ENCODE peak calls at places on chromosomes 4 and X, in seven cellular contexts. I is SK-N-SH; U is CD8-positive, alpha-beta memory T cell; G is psoas muscle; T is fibroblast of lung; F is kidney; P is tibial nerve. K is an unnamed sample. For H3K9me3, the result is how much of the 10 kb centered on the place peaks cover.

GRCh38 chr4:55181606-55182005 is 56.2 kb upstream of the KDR start:
- DNase-seq in P (no peak), G (no peak), U (no peak), I (no peak), T (peak), F (no peak), K (no peak)

GRCh38 chr4:101973331-101973730 is 182.8 kb downstream of the BANK1 start:
- DNase-seq in G (no peak), I (no peak), U (no peak), T (no peak), F (no peak), P (no peak), K (no peak)

GRCh38 chrX:72666451-72666850 is 47.7 kb downstream of the PHKA1 start:
- DNase-seq in I (no peak), U (no peak), F (no peak), T (peak), P (no peak), G (no peak), K (no peak)

GRCh38 chr4:164959896-164960295 is 17.6 kb downstream of the TRIM61 start:
- DNase-seq in P (no peak), U (no peak), T (no peak), G (no peak), F (no peak), I (no peak), K (no peak)

GRCh38 chrX:17812763-17813162 is 48.3 kb downstream of the RAI2 start:
- DNase-seq in T (no peak), U (no peak), G (no peak), P (no peak), F (no peak), I (peak), K (peak)

GRCh38 chr4:7988437-7988836 is 48.8 kb upstream of the AFAP1 start:
- DNase-seq in I (no peak), G (no peak), U (no peak), F (no peak), P (no peak), T (peak), K (no peak)

GRCh38 chr4:36332023-36332781 is 50.8 kb downstream of the DTHD1 start:
- DNase-seq in P (no peak), G (no peak), T (peak), I (no peak), U (no peak), F (no peak), K (no peak)

GRCh38 chr4:20394471-20394870 is 142.8 kb downstream of the SLIT2 start:
- DNase-seq in T (no peak), F (no peak), U (no peak), G (no peak), P (no peak), I (no peak), K (no peak)

GRCh38 chrX:29858714-29859113 is 356.6 kb upstream of the MAGEB2 start:
- DNase-seq in G (no peak), P (no peak), U (no peak), F (no peak), T (peak), I (no peak), K (no peak)

GRCh38 chr4:40992472-40993298 is 221.7 kb downstream of the APBB2 start:
- DNase-seq in F (no peak), I (no peak), P (no peak), U (no peak), T (peak), G (no peak), K (no peak)

GRCh38 chrX:138885886-138886285 is 174.4 kb upstream of the FGF13 start:
- DNase-seq in I (no peak), T (peak), P (no peak), U (no peak), G (no peak), F (no peak), K (no peak)

GRCh38 chr4:94976371-94977011 is 218.7 kb downstream of the BMPR1B start:
- DNase-seq in T (peak), P (no peak), F (no peak), U (no peak), G (no peak), I (no peak), K (no peak)

GRCh38 chr4:146073517-146073916 is 102.0 kb upstream of the LSM6 start:
- DNase-seq in F (no peak), I (no peak), P (no peak), T (no peak), U (no peak), G (no peak), K (no peak)

GRCh38 chrX:141142946-141143345 is 34.0 kb downstream of the LDOC1 start:
- DNase-seq in G (no peak), P (no peak), U (no peak), I (no peak), T (no peak), F (no peak), K (no peak)

GRCh38 chr4:151324449-151325319 is 721 bp downstream of the SH3D19 start:
- DNase-seq in G (peak), I (peak), U (no peak), F (peak), P (peak), T (peak), K (peak)

GRCh38 chr4:40480291-40480690 is 145.2 kb downstream of the CHRNA9 start:
- DNase-seq in G (no peak), I (no peak), T (no peak), F (no peak), P (no peak), U (no peak), K (no peak)

GRCh38 chrX:335758-336155 is 17.2 kb upstream of the GTPBP6 start:
- DNase-seq in F (peak), I (no peak), P (no peak), U (peak), T (no peak), G (peak), K (no peak)

GRCh38 chrX:15524417-15524816 is 23.8 kb downstream of the BMX start:
- DNase-seq in G (no peak), F (no peak), T (peak), U (no peak), I (no peak), P (no peak), K (peak)

GRCh38 chr4:56197387-56197786 is 189.9 kb downstream of the AASDH start:
- DNase-seq in P (no peak), G (no peak), I (no peak), U (no peak), T (peak), F (no peak), K (peak)

GRCh38 chrX:132853040-132853439 is 105.4 kb downstream of the HS6ST2 start:
- DNase-seq in G (no peak), I (no peak), T (no peak), U (no peak), F (no peak), P (no peak), K (no peak)

GRCh38 chr4:60683953-60684352 is 516.2 kb upstream of the ADGRL3 start:
- DNase-seq in G (no peak), I (no peak), P (no peak), F (no peak), U (no peak), T (peak), K (no peak)

GRCh38 chrX:47629419-47630210 is at the start of gene CFP:
- DNase-seq in G (no peak), T (no peak), U (no peak), P (no peak), F (no peak), I (no peak), K (no peak)

GRCh38 chr4:124092101-124093057 is 620.2 kb downstream of the ANKRD50 start:
- DNase-seq in U (no peak), G (no peak), P (peak), I (no peak), F (no peak), T (no peak), K (no peak)

GRCh38 chrX:126237524-126237923 is 71.4 kb upstream of the DCAF12L2 start:
- DNase-seq in T (no peak), F (peak), U (no peak), G (no peak), I (no peak), P (no peak), K (no peak)

GRCh38 chrX:46686003-46686645 is 72.8 kb downstream of the SLC9A7 start:
- DNase-seq in F (no peak), P (peak), U (peak), T (peak), I (peak), G (no peak), K (peak)

GRCh38 chr4:128859887-128860774 is 50.6 kb downstream of the JADE1 start:
- DNase-seq in I (no peak), G (no peak), U (no peak), P (peak), T (peak), F (no peak), K (no peak)

GRCh38 chr4:72375050-72375736 is 193.8 kb downstream of the ADAMTS3 start:
- DNase-seq in P (no peak), G (no peak), F (no peak), I (no peak), U (no peak), T (peak), K (no peak)

GRCh38 chr4:145731026-145731425 is 51.1 kb downstream of the C4orf51 start:
- DNase-seq in F (no peak), I (no peak), T (peak), G (no peak), P (no peak), U (no peak), K (peak)

GRCh38 chrX:151151668-151152267 is 24.6 kb upstream of the GPR50 start:
- DNase-seq in U (no peak), P (peak), G (no peak), F (no peak), T (peak), I (peak), K (peak)

GRCh38 chrX:63434665-63435064 is 83.5 kb upstream of the SPIN4 start:
- DNase-seq in G (no peak), F (no peak), T (peak), I (no peak), U (no peak), P (no peak), K (peak)

DNA sequence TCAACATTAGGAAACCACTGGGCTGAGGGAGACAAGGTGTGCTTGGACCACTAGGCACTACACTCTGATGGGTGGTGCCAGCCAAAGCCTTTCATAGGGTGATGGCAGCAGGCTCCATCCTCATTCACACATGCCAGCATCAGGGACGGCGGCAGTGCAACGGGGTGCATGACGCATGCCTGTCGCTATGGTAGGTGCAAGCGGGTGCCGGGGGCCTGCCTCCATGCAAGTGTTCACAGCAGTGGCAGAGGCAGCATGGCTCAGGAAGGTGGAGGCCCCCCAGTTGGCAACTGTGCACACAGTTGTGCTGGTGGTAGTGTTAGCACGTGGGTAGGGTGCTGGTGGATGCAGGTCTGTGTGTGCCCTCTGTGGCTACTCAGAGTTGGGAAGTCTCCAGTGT is 184.1 kb downstream of the RELL1 start:
- DNase-seq in G (no peak), U (no peak), T (no peak), I (no peak), F (no peak), P (no peak), K (no peak)
- H3K9me3 ChIP-seq in G (under half), U (under half), T (under half), I (under half), F (under half), P (under half), K (under half)

DNA sequence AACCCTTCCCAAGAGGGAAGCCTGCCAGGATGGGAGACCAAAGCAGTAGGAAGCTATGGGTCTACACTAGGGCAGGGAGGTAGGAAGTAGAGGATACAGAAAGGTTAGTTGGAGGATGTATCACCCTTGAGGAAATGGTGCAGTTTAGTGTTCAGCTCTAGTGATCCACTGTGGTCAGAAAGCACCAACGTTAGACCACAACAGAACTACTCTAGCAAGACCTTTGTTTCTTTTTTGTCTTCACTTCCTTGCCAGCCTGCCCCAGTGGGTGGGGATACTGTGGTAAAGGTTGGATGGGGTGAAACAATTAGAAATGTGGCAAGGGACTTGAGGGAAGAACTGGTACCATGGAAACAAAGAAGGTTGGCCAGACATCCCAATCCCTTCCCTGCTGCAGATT is 83.3 kb downstream of the DDIT4L start:
- DNase-seq in I (no peak), T (no peak), P (no peak), G (no peak), F (no peak), U (peak), K (no peak)
- H3K4me3 ChIP-seq in I (no peak), T (no peak), P (no peak), G (no peak), F (no peak), U (no peak), K (no peak)

GRCh38 chrX:1451251-1451675 is 1.4 kb downstream of the ASMTL start:
- DNase-seq in I (no peak), U (peak), F (peak), G (no peak), T (no peak), P (no peak), K (no peak)
- H3K27ac ChIP-seq in I (no peak), U (no peak), F (no peak), G (no peak), T (no peak), P (no peak), K (no peak)

DNA sequence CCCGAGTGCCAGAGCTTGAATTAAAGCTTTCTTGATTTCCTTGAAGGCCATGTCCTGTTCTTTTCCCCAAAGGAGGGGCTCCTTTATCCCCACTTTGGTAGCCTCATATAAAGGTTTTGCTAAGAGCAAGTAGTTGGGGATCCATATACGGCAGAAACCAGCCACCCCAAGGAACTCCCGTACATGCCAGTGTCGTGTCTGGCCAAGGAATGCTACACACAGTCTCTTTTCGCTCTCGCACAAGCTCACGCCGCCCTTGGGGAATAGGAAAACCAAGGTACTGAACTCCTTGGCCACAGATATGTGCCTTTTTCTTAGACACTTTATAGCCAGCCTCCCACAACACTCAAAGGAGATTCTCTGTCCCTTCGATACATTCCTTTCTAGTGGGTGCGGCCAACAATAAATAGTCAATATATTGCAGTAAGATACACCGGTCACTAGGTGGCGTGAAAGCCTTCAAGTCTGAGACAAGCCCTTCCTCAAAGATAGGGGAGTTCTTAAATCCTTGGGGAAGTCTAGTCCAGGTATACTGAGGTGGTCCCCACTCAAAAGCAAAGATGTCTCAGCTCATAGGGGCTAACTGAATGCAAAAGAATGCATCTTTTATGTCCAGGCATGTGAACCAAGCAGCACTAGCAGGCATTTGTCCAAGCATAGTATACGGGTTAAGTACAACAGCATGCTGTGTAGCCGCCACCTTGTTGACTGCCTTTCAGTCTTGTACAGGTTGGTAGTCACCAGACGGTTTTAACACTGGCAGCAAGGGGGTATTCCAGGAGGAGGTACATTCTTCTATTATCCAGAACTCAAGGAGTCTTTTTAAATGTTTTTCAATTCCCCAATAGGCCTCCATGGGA is 57.8 kb upstream of the XAGE1B start:
- DNase-seq in P (no peak), U (no peak), F (no peak), G (no peak), T (peak), I (peak), K (peak)
- H3K9me3 ChIP-seq in P (under half), U (under half), F (under half), G (under half), T (under half), I (under half), K (under half)

K was measured in small intestine.